ENCODE peak calls at places on chromosomes 6 and 20, in five cellular contexts. O is endodermal cell, U is mesothelial cell of epicardium, K is HFFc6, E is colonic mucosa. A is an unnamed sample.

GRCh38 chr6:154509421-154510143 is 903 bp downstream of the CNKSR3 start:
- DNase-seq in E (peak), K (no peak), O (peak), U (peak), A (no peak)

GRCh38 chr6:32178547-32179440 is 589 bp downstream of the RNF5 start:
- DNase-seq in U (no peak), K (no peak), O (peak), E (no peak), A (no peak)

GRCh38 chr20:38751360-38751976 is 3.2 kb downstream of the ACTR5 start:
- DNase-seq in E (no peak), O (no peak), K (no peak), U (no peak), A (no peak)

GRCh38 chr6:128723667-128724066 is 159.3 kb upstream of the LAMA2 start:
- DNase-seq in E (no peak), O (no peak), U (no peak), K (peak), A (no peak)

GRCh38 chr20:50200482-50201104 is 10.0 kb downstream of the CEBPB start:
- DNase-seq in E (no peak), K (no peak), O (peak), U (no peak), A (no peak)

GRCh38 chr6:150336299-150336698 is 32.5 kb upstream of the IYD start:
- DNase-seq in E (peak), U (no peak), O (no peak), K (peak), A (no peak)

GRCh38 chr6:84422380-84422968 is 195.0 kb upstream of the CEP162 start:
- DNase-seq in E (peak), K (peak), O (peak), U (peak), A (no peak)

GRCh38 chr6:100464910-100465700 is at the start of gene SIM1:
- DNase-seq in K (peak), U (peak), E (peak), O (peak), A (no peak)

GRCh38 chr6:22296936-22297335 is at the start of gene PRL:
- DNase-seq in E (no peak), K (no peak), U (no peak), O (no peak), A (no peak)

GRCh38 chr6:139473239-139473701 is 98.8 kb upstream of the CITED2 start:
- DNase-seq in U (peak), E (no peak), K (no peak), O (peak), A (no peak)

GRCh38 chr20:965956-966355 is 36.2 kb downstream of the RSPO4 start:
- DNase-seq in O (no peak), U (no peak), K (no peak), E (no peak), A (no peak)

GRCh38 chr20:59324441-59324840 is 24.0 kb downstream of the EDN3 start:
- DNase-seq in O (no peak), U (no peak), K (no peak), E (no peak), A (no peak)

GRCh38 chr20:35515949-35516645 is 13.4 kb downstream of the C20orf173 start:
- DNase-seq in O (no peak), E (no peak), K (peak), U (no peak), A (no peak)

GRCh38 chr6:104505838-104506237 is 353.9 kb downstream of the HACE1 start:
- DNase-seq in K (no peak), U (no peak), O (no peak), E (no peak), A (no peak)

GRCh38 chr6:3617192-3617631 is 134.3 kb downstream of the PXDC1 start:
- DNase-seq in E (no peak), K (no peak), U (no peak), O (peak), A (no peak)

GRCh38 chr6:136307351-136307750 is 17.7 kb upstream of the BCLAF1 start:
- DNase-seq in E (no peak), U (no peak), K (no peak), O (no peak), A (no peak)

GRCh38 chr6:163132050-163132750 is 282.3 kb upstream of the QKI start:
- DNase-seq in O (no peak), E (no peak), K (no peak), U (no peak), A (no peak)

GRCh38 chr20:62644802-62645496 is 2.6 kb downstream of the SLCO4A1 start:
- DNase-seq in K (no peak), U (no peak), E (peak), O (no peak), A (no peak)

GRCh38 chr6:47595785-47596184 is 102.6 kb upstream of the ADGRF4 start:
- DNase-seq in O (no peak), U (no peak), K (no peak), E (peak), A (no peak)

GRCh38 chr20:16475225-16475624 is 98.0 kb downstream of the KIF16B start:
- DNase-seq in K (no peak), E (no peak), U (no peak), O (no peak), A (no peak)

GRCh38 chr20:63020681-63021080 is 13.9 kb upstream of the BHLHE23 start:
- DNase-seq in O (no peak), U (no peak), K (no peak), E (no peak), A (no peak)

GRCh38 chr20:57250607-57251343 is 15.7 kb downstream of the BMP7 start:
- DNase-seq in K (no peak), O (peak), E (no peak), U (no peak), A (no peak)

GRCh38 chr6:44284119-44284518 is 13.9 kb downstream of the TMEM151B start:
- DNase-seq in U (no peak), K (no peak), O (no peak), E (no peak), A (no peak)

GRCh38 chr6:33142501-33142900 is 49.8 kb downstream of the COL11A2 start:
- DNase-seq in K (no peak), O (no peak), U (no peak), E (no peak), A (no peak)

GRCh38 chr6:82370788-82371187 is 7.2 kb downstream of the TPBG start:
- DNase-seq in O (peak), E (no peak), U (no peak), K (no peak), A (no peak)

GRCh38 chr6:82364087-82365010 is 732 bp downstream of the TPBG start:
- DNase-seq in U (peak), O (peak), K (peak), E (peak), A (no peak)

GRCh38 chr6:170174124-170174770 is 116.6 kb downstream of the DLL1 start:
- DNase-seq in E (peak), O (peak), U (peak), K (no peak), A (no peak)

GRCh38 chr20:58330229-58330628 is 20.7 kb downstream of the RAB22A start:
- DNase-seq in O (no peak), K (no peak), U (no peak), E (no peak), A (no peak)

GRCh38 chr20:4109587-4109986 is 94.2 kb upstream of the RNF24 start:
- DNase-seq in E (no peak), O (no peak), U (no peak), K (no peak), A (no peak)

GRCh38 chr20:53579266-53579580 is 14.4 kb downstream of the ZNF217 start:
- DNase-seq in O (no peak), U (no peak), K (no peak), E (no peak), A (no peak)

GRCh38 chr20:35171753-35172433 is at the start of gene PROCR:
- DNase-seq in E (peak), U (peak), K (peak), O (peak), A (no peak)

DNA sequence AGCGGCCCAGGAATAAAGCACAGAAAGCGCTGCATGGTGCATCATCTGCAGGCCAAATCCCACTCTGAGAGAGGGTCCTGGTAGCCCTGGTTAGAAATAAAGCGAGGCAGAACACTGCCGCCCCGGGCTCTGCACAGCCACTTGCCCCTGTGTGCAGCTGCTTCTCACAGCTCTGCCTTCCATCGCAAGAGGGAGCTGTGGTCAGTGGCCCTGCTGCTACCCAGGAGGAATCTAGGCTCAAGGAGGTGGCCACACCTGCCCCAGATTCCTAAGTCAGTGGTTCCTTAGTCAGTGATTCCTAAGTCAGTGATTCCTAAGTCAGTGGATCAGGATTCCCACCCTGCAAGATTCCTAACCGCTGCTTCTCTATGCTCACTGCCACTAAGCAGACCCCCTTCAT is 8.8 kb downstream of the CDH4 start:
- DNase-seq in E (no peak), O (peak), K (no peak), U (no peak), A (no peak)
- TF ChIP-seq CTCF in E (no peak), O (peak), K (no peak), U (no peak), A (no peak)

GRCh38 chr6:169070506-169071176 is 183.0 kb downstream of the THBS2 start:
- DNase-seq in O (no peak), E (peak), K (peak), U (no peak), A (no peak)
- TF ChIP-seq CTCF in O (no peak), E (no peak), K (peak), U (no peak), A (no peak)

GRCh38 chr6:89239338-89239737 is 22.2 kb upstream of the GABRR1 start:
- DNase-seq in U (no peak), K (no peak), E (no peak), O (peak), A (no peak)

GRCh38 chr6:89243331-89243629 is 26.1 kb upstream of the GABRR1 start:
- DNase-seq in E (no peak), K (no peak), U (no peak), O (no peak), A (no peak)

GRCh38 chr6:89237158-89237557 is 20.0 kb upstream of the GABRR1 start:
- DNase-seq in U (no peak), E (no peak), K (no peak), O (no peak), A (no peak)

GRCh38 chr6:89244237-89244985 is 27.3 kb upstream of the GABRR1 start:
- DNase-seq in E (no peak), O (no peak), U (no peak), K (no peak), A (no peak)

DNA sequence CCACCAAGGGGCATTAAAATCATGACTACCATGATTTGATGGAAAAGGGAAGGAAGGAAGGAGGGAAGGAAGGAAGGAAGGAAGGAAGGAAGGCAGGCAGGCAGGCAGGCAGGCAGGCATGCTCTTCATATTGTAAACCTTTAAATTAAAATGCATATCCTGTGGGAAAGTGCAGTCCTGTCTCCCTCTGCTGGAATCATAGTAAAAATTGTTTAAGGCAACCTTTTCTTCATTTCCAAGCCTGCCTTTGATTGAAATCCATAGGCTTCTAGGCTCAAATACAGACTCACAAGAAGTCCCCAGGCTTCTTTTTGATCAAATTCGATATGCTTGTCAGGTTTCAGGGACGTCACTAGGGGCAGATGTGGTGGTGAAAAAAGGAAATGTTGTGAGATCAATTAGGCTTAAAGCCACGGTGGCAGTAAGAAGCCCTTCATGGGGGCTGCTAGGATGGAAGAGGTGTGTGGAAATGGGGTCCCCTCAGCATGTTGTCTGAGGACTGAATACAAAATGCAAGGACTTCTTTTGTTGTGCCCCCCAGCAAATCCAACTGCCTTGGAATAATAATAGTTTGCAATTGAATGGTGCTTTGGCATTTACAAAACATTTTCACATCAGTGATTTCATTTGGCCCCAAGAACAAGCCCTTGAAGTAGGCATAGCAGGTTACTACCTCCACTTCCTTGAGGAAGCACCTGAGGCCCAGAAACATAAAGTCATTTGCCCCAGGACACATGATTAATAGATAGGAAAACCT is 25.6 kb upstream of the GABRR1 start:
- DNase-seq in K (peak), O (peak), U (no peak), E (no peak), A (no peak)
- TF ChIP-seq CTCF in K (peak), O (peak), U (peak), E (peak), A (no peak)

GRCh38 chr6:39362487-39362865 is 40.0 kb upstream of the KCNK16 start:
- DNase-seq in K (no peak), O (peak), U (no peak), E (no peak), A (no peak)
- TF ChIP-seq CTCF in K (no peak), O (peak), U (no peak), E (no peak), A (no peak)

DNA sequence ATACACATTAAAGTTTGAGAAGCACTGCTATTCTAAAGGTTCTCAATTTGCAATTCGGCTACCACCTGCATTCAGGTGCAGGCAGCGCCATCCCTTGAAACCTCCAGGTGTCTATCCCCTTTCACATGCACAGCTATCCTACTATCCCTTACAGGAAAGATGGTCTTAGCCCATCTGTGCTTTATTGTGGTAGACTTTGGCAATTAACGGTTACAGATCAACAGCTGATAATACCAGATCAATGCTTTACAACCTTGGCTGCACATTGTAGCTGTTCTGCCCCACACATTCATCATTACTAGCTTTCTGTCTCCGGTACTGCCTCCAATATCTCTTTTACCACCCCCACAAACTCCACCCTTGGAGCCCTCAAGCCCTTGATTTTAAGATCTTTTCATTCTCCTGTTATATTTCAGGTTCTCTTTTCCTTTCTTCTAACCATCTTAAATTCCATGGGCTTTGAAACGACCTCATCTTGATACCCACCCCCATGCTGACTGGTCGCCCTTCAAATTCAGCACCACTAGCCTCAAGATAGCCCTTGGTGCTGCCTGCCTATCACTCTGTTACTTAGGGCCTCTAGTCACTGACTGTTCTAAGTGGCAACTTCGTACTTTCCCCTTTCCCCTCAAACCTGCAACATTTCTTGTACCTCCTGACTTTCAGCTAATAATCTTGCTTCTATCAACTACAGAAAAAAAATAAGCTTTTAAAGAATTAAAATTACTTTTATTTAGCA is 50.8 kb downstream of the SPTLC3 start:
- DNase-seq in U (no peak), O (no peak), E (no peak), K (no peak), A (no peak)
- TF ChIP-seq CTCF in U (no peak), O (no peak), E (no peak), K (no peak), A (no peak)

GRCh38 chr20:33072813-33073212 is 6.6 kb upstream of the BPIFB4 start:
- DNase-seq in U (no peak), O (no peak), K (no peak), E (no peak), A (no peak)

GRCh38 chr20:33079267-33079666 is at the start of gene BPIFB4:
- DNase-seq in K (peak), O (no peak), E (no peak), U (no peak), A (no peak)

GRCh38 chr20:33075281-33075680 is 4.2 kb upstream of the BPIFB4 start:
- DNase-seq in O (no peak), E (no peak), U (no peak), K (no peak), A (no peak)

GRCh38 chr20:33074675-33075074 is 4.8 kb upstream of the BPIFB4 start:
- DNase-seq in K (no peak), E (no peak), O (no peak), U (no peak), A (no peak)

GRCh38 chr20:33076662-33077398 is 2.6 kb upstream of the BPIFB4 start:
- DNase-seq in E (no peak), O (peak), K (no peak), U (no peak), A (no peak)
- TF ChIP-seq CTCF in E (no peak), O (peak), K (peak), U (no peak), A (no peak)

A was measured in activated B cell treated with CpG ODN at 0.5 μM for 24 hours.